ENCODE peak calls at places on chromosomes 13 and 19, in seven cellular contexts. T is trophoblast cell, M is H9, P is H1, O is neuronal stem cell, V is mesenchymal stem cell, S is mesendoderm. W is an unnamed sample.

GRCh38 chr13:113656015-113656588 is 1.9 kb downstream of the ATP4B start:
- DNase-seq in T (no peak), M (no peak), P (no peak), O (no peak), V (no peak), S (no peak), W (no peak)

GRCh38 chr13:43528992-43529391 is 257.8 kb downstream of the ENOX1 start:
- DNase-seq in T (no peak), M (no peak), P (no peak), O (no peak), V (peak), S (peak), W (no peak)

GRCh38 chr19:3270908-3271307 is 46.4 kb downstream of the CELF5 start:
- DNase-seq in T (no peak), M (peak), P (no peak), O (peak), V (peak), S (peak), W (peak)

GRCh38 chr19:46913852-46914430 is 53.1 kb downstream of the ARHGAP35 start:
- DNase-seq in T (no peak), M (no peak), P (no peak), O (no peak), V (peak), S (no peak), W (peak)

GRCh38 chr13:106657104-106657503 is 89.2 kb upstream of the ARGLU1 start:
- DNase-seq in T (peak), M (no peak), P (no peak), O (no peak), V (no peak), S (peak), W (no peak)

GRCh38 chr13:22937241-22937640 is 243.5 kb upstream of the SGCG start:
- DNase-seq in T (no peak), M (no peak), P (no peak), O (no peak), V (no peak), S (no peak), W (no peak)

GRCh38 chr19:46493236-46494114 is 2.2 kb downstream of the PNMA8B start:
- DNase-seq in T (no peak), M (peak), P (no peak), O (no peak), V (no peak), S (peak), W (no peak)

GRCh38 chr13:41411536-41411935 is 45.8 kb upstream of the RGCC start:
- DNase-seq in T (no peak), M (peak), P (no peak), O (peak), V (peak), S (peak), W (peak)

GRCh38 chr13:76863022-76863421 is 23.2 kb downstream of the KCTD12 start:
- DNase-seq in T (no peak), M (no peak), P (no peak), O (no peak), V (no peak), S (no peak), W (no peak)

GRCh38 chr19:45137179-45137761 is 23.5 kb downstream of the NKPD1 start:
- DNase-seq in T (no peak), M (no peak), P (no peak), O (no peak), V (no peak), S (no peak), W (no peak)
- H3K4ac ChIP-seq in T (no peak), M (no peak), P (no peak), O (no peak), V (peak), S (no peak), W (no peak)

DNA sequence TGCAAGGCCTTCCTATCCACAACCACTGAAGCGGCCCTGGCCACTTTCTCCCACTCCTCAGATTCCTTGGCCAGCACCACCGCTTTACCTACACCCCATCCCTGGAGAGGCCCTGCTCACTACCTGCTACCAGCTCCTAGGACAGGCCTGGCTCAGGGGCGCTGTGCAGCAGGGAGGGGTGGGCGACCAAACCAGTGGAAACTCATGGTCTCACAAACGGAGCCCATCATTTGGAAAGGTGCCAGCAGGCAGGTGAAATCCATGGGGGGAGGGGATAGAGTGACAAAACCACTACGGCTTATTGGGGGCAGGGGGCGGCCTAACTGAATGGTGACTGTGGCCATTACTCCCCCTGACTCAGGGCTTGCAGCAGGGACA is 27.6 kb downstream of the C19orf47 start:
- DNase-seq in T (no peak), M (no peak), P (no peak), O (no peak), V (no peak), S (no peak), W (no peak)
- H3K9ac ChIP-seq in T (no peak), M (no peak), P (no peak), O (no peak), V (no peak), S (no peak), W (no peak)

GRCh38 chr13:52793507-52793906 is 53.9 kb upstream of the CNMD start:
- DNase-seq in T (no peak), M (no peak), P (no peak), O (no peak), V (no peak), S (no peak), W (no peak)

GRCh38 chr13:52797176-52797575 is 51.3 kb downstream of the PCDH8 start:
- DNase-seq in T (no peak), M (no peak), P (no peak), O (no peak), V (no peak), S (no peak), W (no peak)

GRCh38 chr13:52798770-52799430 is 49.5 kb downstream of the PCDH8 start:
- DNase-seq in T (no peak), M (no peak), P (no peak), O (no peak), V (no peak), S (no peak), W (no peak)

DNA sequence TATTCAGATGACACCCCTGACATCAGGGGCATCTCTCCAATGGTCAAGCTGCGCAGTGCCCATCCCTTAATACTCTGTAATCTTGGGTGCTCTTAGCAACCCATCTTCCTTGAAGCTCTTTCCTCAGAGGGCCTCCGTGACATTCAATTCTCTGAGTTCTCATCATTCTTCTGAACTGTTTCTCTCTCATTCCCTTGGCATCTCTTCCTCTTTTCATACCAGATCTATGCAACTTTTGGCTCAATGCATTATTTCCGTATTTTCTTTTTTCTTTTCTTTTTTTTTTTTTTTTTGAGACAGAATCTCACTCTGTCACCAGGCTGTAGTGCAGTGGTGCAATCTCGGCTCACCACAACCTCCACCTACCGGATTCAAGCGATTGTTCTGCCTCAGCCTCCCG is 53.9 kb downstream of the PCDH8 start:
- DNase-seq in T (no peak), M (no peak), P (no peak), O (no peak), V (no peak), S (no peak), W (no peak)
- H3K4ac ChIP-seq in T (no peak), M (no peak), P (no peak), O (no peak), V (no peak), S (no peak), W (no peak)

DNA sequence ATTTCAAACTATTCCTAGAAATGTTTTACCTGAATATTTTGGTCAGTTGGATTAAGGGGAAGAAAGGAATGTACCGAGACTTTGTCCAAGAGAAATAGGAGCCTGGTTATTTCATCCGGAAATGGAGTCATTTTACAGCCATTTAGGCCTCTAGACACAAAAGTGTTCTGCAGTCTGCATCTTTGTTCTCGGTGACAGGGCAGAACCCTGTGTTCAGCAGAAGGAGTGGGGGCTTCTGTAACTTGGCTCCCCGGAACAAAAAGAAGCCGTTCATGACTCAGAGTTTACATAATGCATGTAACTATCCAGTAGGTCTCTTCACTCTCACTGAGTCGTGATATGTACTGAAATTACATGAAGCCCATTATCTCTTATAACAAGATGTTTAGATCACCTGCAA is 21.6 kb upstream of the FNDC3A start:
- DNase-seq in T (no peak), M (no peak), P (no peak), O (no peak), V (peak), S (no peak), W (peak)
- H3K9ac ChIP-seq in T (no peak), M (no peak), P (no peak), O (no peak), V (peak), S (no peak), W (no peak)

DNA sequence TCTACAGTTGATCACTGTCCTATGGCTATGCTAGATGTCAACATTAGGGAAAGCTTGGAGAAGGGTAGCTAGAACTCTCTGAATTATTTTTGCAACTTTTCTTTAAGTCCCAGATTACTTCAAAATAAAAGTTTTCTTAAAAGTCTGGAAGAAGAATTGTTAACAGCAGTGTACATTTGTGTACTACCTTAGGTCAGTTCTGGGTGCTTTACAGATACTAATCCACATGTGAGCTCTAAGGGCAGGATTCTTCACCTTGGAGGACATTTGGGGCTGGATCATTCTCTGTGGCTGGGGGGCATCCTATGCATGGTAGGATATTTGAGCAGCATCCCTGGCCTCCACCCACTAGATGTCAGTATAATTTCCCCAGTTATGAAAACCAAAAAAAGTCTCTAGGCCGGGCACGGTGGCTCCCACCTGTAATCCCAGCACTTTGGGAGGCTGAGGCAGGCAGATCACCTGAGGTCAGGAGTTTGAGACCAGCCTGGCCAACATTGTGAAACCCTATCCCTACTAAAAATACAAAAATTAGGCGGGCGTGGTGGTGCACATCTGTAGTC is 2.8 kb downstream of the BRME1 start:
- DNase-seq in T (peak), M (no peak), P (no peak), O (no peak), V (peak), S (peak), W (no peak)
- H3K4ac ChIP-seq in T (no peak), M (no peak), P (no peak), O (no peak), V (no peak), S (no peak), W (no peak)

DNA sequence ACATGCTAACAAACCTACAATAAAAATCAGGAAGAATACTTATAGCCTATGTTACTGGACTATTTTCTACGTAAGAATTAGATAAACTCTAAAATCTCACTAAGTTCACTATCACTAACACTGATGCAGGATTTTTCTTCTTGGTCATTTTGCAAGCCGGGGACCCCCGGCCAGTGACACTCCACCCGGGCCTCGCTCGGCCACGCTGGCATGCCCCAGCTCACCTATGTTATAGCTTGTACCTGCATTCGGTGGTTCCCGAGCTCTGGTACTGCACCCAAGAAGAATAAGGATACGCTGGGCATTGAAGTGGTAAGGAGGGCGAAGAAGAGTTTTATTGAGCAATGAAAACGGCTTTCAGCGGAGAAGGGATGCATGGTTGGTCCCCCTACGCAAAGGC is 245.3 kb upstream of the NBEA start:
- DNase-seq in T (no peak), M (no peak), P (no peak), O (no peak), V (no peak), S (no peak), W (no peak)
- H3K9ac ChIP-seq in T (no peak), M (no peak), P (no peak), O (no peak), V (no peak), S (no peak), W (no peak)

DNA sequence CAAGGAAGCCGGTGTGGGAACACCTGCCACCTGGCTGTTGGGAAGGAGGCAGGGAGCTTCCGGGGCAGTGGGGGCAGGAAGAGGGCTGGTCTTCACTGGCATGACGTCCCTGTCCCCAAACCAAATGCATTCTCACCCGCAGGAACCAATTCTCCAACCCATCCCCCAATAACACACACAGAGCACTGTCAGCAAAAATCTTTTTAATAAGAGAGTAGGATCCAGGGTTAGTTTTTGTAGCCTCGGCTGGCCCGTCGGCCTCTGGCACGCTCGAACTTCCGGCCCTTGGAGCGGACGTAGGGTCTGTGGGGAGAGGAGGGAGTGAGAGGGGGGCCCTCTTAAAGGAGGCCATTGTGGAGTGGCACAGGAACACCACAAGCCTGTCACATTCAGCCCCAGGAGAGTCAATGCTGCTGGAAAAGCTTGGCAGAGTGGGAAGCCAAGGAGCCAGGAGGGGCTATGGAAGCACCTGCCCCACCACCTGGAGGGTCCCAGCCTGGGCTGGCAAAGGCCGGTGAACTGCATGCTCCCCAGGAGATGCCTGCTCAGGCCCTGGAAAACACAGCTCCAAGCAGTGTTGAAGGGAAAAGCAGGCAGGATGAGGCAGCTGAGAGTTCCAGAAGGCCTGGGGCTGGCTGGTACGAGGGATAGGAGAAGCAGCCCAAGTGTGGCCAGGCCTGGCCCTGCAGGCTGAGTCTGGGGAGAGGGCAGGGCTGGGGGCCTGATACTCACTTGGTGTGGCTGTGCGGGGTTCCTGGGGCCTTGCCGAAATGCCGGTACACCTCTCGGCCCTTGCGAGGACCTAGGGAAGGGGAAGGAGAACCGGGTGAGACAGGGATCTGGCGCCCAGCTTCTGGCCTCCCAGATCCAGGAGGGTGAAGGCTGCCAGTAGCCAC is 517 bp upstream of the FAM83E start:
- DNase-seq in T (no peak), M (peak), P (no peak), O (no peak), V (no peak), S (no peak), W (no peak)
- H3K4ac ChIP-seq in T (no peak), M (no peak), P (no peak), O (no peak), V (no peak), S (no peak), W (no peak)

DNA sequence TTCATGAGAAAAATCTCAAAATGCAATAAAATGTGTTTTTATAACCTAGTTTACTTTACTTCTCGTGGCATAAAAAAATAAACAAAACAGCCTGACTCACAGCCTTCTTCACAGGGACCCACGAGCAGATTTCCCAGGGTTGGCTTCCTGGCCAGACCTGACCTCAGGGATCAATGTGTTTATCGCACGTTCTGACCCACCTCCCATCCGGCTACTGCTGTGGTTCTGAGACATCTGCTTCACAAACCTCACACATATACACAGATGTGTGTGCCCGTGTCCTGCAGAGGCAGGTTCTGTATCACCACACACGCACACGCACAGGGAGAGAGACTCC is 118.3 kb downstream of the COL4A2 start:
- DNase-seq in T (no peak), M (no peak), P (no peak), O (no peak), V (peak), S (no peak), W (peak)
- H3K9ac ChIP-seq in T (no peak), M (no peak), P (no peak), O (peak), V (no peak), S (no peak), W (no peak)

W was measured in IMR-90.